ENCODE peak calls at places on chromosomes 3 and 15, in nine cellular contexts. E is IMR-90, K is lower leg skin, T is AG10803, R is GM13977, X is mesothelial cell of epicardium, M is heart left ventricle, I is stomach, A is upper lobe of right lung. G is an unnamed sample.

GRCh38 chr3:150239764-150240163 is 168.3 kb upstream of the TSC22D2 start:
- DNase-seq in E (no peak), K (no peak), T (no peak), R (no peak), X (no peak), M (no peak), I (no peak), A (no peak), G (no peak)

GRCh38 chr3:39118079-39118478 is 10.6 kb downstream of the TTC21A start:
- DNase-seq in E (no peak), K (no peak), T (no peak), R (no peak), X (no peak), M (no peak), I (no peak), A (no peak), G (no peak)

GRCh38 chr15:32861741-32862140 is 143.9 kb downstream of the GREM1 start:
- DNase-seq in E (peak; percentile 73), K (no peak), T (peak; percentile 97), R (no peak), X (no peak), M (no peak), I (no peak), A (peak; percentile 71), G (peak; percentile 93)

GRCh38 chr3:24154003-24154695 is 209.1 kb downstream of the NR1D2 start:
- DNase-seq in E (no peak), K (no peak), T (no peak), R (peak; percentile 7), X (no peak), M (no peak), I (no peak), A (no peak), G (no peak)

GRCh38 chr3:124410471-124410870 is 319.8 kb upstream of the UMPS start:
- DNase-seq in E (peak; percentile 47), K (no peak), T (no peak), R (no peak), X (no peak), M (no peak), I (no peak), A (no peak), G (no peak)

GRCh38 chr3:119579366-119580147 is at the start of gene ADPRH:
- DNase-seq in E (peak; percentile 17), K (peak; percentile 94), T (peak; percentile 61), R (peak; percentile 81), X (peak; percentile 57), M (peak; percentile 86), I (peak; percentile 84), A (peak; percentile 97), G (peak; percentile 12)

GRCh38 chr3:42802876-42803799 is 1.2 kb downstream of the HIGD1A start:
- DNase-seq in E (peak; percentile 22), K (no peak), T (no peak), R (peak; percentile 17), X (no peak), M (no peak), I (no peak), A (no peak), G (no peak)

GRCh38 chr3:180680097-180680430 is 775 bp upstream of the CCDC39 start:
- DNase-seq in E (peak; percentile 18), K (no peak), T (peak; percentile 18), R (peak; percentile 25), X (no peak), M (no peak), I (no peak), A (no peak), G (no peak)

GRCh38 chr3:167798443-167798842 is 62.9 kb downstream of the SERPINI1 start:
- DNase-seq in E (no peak), K (no peak), T (no peak), R (no peak), X (no peak), M (no peak), I (no peak), A (no peak), G (no peak)

GRCh38 chr3:151477596-151478375 is 16.9 kb upstream of the IGSF10 start:
- DNase-seq in E (no peak), K (no peak), T (no peak), R (no peak), X (no peak), M (no peak), I (no peak), A (no peak), G (no peak)

GRCh38 chr3:151480492-151480891 is 19.6 kb upstream of the IGSF10 start:
- DNase-seq in E (no peak), K (no peak), T (no peak), R (no peak), X (no peak), M (no peak), I (no peak), A (no peak), G (no peak)

GRCh38 chr3:151478376-151478702 is 17.5 kb upstream of the IGSF10 start:
- DNase-seq in E (no peak), K (no peak), T (peak; percentile 29), R (no peak), X (no peak), M (no peak), I (no peak), A (no peak), G (no peak)

GRCh38 chr3:151479452-151479851 is 18.6 kb upstream of the IGSF10 start:
- DNase-seq in E (no peak), K (no peak), T (no peak), R (no peak), X (no peak), M (no peak), I (no peak), A (no peak), G (no peak)

GRCh38 chr3:151476344-151477018 is 15.6 kb upstream of the IGSF10 start:
- DNase-seq in E (no peak), K (no peak), T (no peak), R (no peak), X (no peak), M (no peak), I (no peak), A (no peak), G (no peak)
- TF ChIP-seq CTCF in E (no peak), K (no peak), T (no peak), R (no peak), X (no peak), M (no peak), I (no peak), A (no peak), G (no peak)

GRCh38 chr3:50260027-50260941 is 8.7 kb upstream of the SEMA3B start:
- DNase-seq in E (peak; percentile 86), K (peak; percentile 99), T (peak; percentile 86), R (peak; percentile 99), X (peak; percentile 87), M (peak; percentile 95), I (peak; percentile 96), A (peak; percentile 97), G (peak; percentile 72)

GRCh38 chr3:50258979-50259378 is 10.0 kb upstream of the SEMA3B start:
- DNase-seq in E (no peak), K (peak; percentile 87), T (no peak), R (no peak), X (no peak), M (no peak), I (no peak), A (no peak), G (no peak)

GRCh38 chr3:50260942-50261441 is 8.0 kb upstream of the SEMA3B start:
- DNase-seq in E (no peak), K (no peak), T (no peak), R (peak; percentile 58), X (no peak), M (no peak), I (no peak), A (no peak), G (no peak)

GRCh38 chr3:50257990-50258389 is 11.0 kb upstream of the SEMA3B start:
- DNase-seq in E (no peak), K (no peak), T (no peak), R (no peak), X (no peak), M (no peak), I (no peak), A (no peak), G (no peak)

DNA sequence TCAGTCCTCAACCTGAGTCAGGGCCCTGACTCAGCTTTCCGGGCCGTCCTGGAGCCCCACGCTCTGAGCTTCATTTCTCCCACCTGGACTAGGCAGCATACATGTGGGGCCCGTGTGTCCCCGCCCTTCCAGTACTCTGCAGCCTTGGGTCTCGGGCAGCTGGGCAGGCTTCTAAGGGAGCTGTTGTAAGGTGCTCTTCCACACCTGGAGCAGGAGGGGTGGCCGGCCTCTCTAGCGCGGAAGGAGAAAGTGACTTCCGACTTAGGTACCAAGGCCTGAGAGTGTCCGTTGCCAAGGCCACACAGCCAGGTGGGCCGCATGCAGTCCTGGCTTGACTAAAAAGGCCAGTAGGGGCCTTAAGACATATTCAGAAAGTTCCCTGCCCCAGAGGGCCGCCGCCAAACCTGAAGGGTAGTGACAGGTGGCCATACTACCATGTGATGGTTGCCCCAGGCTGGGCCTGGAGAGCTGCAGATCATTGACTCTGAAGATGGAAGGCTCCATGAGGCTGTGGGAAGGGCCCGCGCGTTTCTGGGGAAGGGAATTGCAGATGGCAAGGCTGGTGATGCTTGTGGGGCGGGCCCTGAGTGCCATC is 9.4 kb upstream of the SEMA3B start:
- DNase-seq in E (no peak), K (peak; percentile 87), T (no peak), R (no peak), X (no peak), M (no peak), I (no peak), A (no peak), G (no peak)
- TF ChIP-seq CTCF in E (no peak), K (no peak), T (no peak), R (no peak), X (no peak), M (no peak), I (no peak), A (no peak), G (no peak)

DNA sequence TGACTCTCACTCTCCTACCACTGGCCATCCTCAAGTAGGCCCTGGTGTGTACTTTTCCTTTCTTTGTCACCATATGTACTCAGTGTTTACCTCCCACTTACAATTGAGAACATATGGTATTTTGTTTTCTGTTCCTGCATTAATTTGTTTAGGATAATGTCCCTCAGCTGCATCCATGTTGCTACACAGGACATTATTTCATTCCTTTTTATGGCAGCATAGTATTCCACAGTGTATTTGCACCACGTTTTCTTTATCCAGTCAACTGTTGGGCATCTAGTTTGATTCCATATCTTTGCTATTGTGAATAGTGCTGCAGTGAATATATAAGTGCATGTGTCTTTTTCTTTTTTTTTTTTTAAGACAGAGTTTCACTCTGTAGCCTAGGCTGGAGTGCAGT is 126.2 kb downstream of the GALK2 start:
- DNase-seq in E (no peak), K (no peak), T (no peak), R (no peak), X (no peak), M (no peak), I (no peak), A (no peak), G (no peak)
- TF ChIP-seq CTCF in E (no peak), K (no peak), T (no peak), R (no peak), X (no peak), M (no peak), I (no peak), A (no peak), G (no peak)

DNA sequence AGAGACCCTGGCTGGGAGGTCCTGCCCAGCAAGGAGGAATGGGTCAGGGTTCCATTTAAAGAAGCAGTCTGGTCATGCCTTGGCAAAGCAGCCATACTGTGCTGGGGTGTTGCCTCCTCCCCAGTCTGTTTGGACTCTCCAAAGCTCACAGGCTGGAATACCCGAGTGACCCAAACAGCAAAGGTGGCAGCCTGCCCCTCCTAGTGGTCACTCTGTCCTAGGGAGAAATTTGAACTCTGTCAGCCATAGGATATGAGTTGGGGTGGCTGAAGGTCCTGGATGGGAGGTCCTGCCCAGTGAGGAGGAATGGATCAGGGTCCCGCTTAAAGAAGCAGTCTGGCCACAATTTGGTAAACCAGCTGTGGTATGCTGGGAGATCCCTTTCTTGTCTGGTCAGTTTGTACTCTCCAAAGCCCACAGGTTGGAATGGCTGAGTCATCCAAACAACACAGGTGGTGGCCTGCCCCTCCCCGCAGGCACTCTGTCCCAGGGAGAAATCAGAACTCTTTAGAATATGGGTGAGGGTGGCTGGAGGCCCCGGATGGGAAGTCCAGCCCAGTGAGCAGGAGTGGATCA is 45.0 kb downstream of the CCR1 start:
- DNase-seq in E (no peak), K (no peak), T (no peak), R (no peak), X (no peak), M (no peak), I (no peak), A (no peak), G (no peak)
- TF ChIP-seq CTCF in E (no peak), K (no peak), T (no peak), R (no peak), X (no peak), M (no peak), I (no peak), A (peak; percentile 10), G (no peak)

G was measured in AG09319.